ENCODE peak calls at places on chromosome 19, in eight cellular contexts. V is cardiac muscle cell, B is brain microvascular endothelial cell, P is heart right ventricle, D is HepG2, L is fibroblast of the aortic adventitia, N is foreskin keratinocyte, H is IMR-90. J is an unnamed sample.

GRCh38 chr19:7349961-7350711 is 1.4 kb downstream of the ARHGEF18 start:
- DNase-seq in L (no peak), B (no peak), D (no peak), N (no peak), V (no peak), H (no peak), P (no peak), J (no peak)

GRCh38 chr19:40542197-40542859 is 34.3 kb upstream of the SHKBP1 start:
- DNase-seq in B (no peak), V (peak), N (no peak), D (no peak), P (peak), L (peak), H (peak), J (no peak)

GRCh38 chr19:13974073-13974472 is 21.8 kb downstream of the DCAF15 start:
- DNase-seq in L (no peak), H (no peak), B (no peak), V (no peak), P (no peak), N (peak), D (no peak), J (no peak)

GRCh38 chr19:42051166-42052115 is 18.6 kb downstream of the GRIK5 start:
- DNase-seq in B (no peak), P (no peak), N (peak), V (no peak), L (no peak), D (no peak), H (no peak), J (no peak)

GRCh38 chr19:44998025-44998424 is 3.2 kb upstream of the RELB start:
- DNase-seq in D (no peak), L (no peak), H (no peak), N (no peak), B (no peak), V (no peak), P (no peak), J (no peak)

GRCh38 chr19:40614595-40615411 is 13.6 kb downstream of the LTBP4 start:
- DNase-seq in H (peak), V (peak), B (peak), D (no peak), L (peak), N (peak), P (peak), J (no peak)

GRCh38 chr19:50759886-50760285 is 10.4 kb upstream of the GPR32 start:
- DNase-seq in B (peak), D (peak), H (peak), P (no peak), V (peak), L (peak), N (no peak), J (no peak)

GRCh38 chr19:45472557-45473365 is 5.0 kb downstream of the FOSB start:
- DNase-seq in P (no peak), N (no peak), V (peak), L (no peak), H (no peak), B (no peak), D (no peak), J (no peak)

GRCh38 chr19:39310558-39311311 is 9.9 kb downstream of the LRFN1 start:
- DNase-seq in H (no peak), P (no peak), L (no peak), B (no peak), D (no peak), V (peak), N (no peak), J (no peak)

GRCh38 chr19:8212212-8212611 is 3.0 kb downstream of the CERS4 start:
- DNase-seq in L (no peak), V (no peak), P (no peak), N (no peak), D (no peak), H (no peak), B (no peak), J (no peak)

GRCh38 chr19:48896191-48896720 is 2.3 kb downstream of the TULP2 start:
- DNase-seq in H (no peak), N (no peak), L (no peak), V (peak), D (no peak), P (peak), B (no peak), J (peak)

GRCh38 chr19:35975608-35976214 is 19.3 kb upstream of the SDHAF1 start:
- DNase-seq in V (peak), P (no peak), N (no peak), D (no peak), H (peak), L (peak), B (no peak), J (no peak)

GRCh38 chr19:52748336-52748950 is 13.6 kb upstream of the ZNF611 start:
- DNase-seq in D (peak), N (no peak), L (peak), H (peak), V (peak), B (no peak), P (peak), J (no peak)

GRCh38 chr19:47507031-47507430 is 7.8 kb downstream of the NAPA start:
- DNase-seq in B (no peak), D (no peak), L (no peak), N (no peak), H (no peak), V (no peak), P (peak), J (no peak)

GRCh38 chr19:40690050-40690698 is at the start of gene NUMBL:
- DNase-seq in H (no peak), P (no peak), D (no peak), V (no peak), B (no peak), N (no peak), L (no peak), J (no peak)

GRCh38 chr19:7494416-7495098 is 5.7 kb upstream of the PEX11G start:
- DNase-seq in B (peak), D (peak), P (peak), L (peak), N (peak), H (no peak), V (peak), J (peak)

GRCh38 chr19:54138777-54139256 is 1.3 kb downstream of the CNOT3 start:
- DNase-seq in V (no peak), N (no peak), D (no peak), P (no peak), B (no peak), L (no peak), H (no peak), J (no peak)

GRCh38 chr19:7497292-7497691 is 8.5 kb upstream of the PEX11G start:
- DNase-seq in P (no peak), V (no peak), D (no peak), N (no peak), B (no peak), H (no peak), L (no peak), J (no peak)

GRCh38 chr19:39047076-39047475 is 14.7 kb upstream of the FBXO27 start:
- DNase-seq in V (no peak), D (no peak), L (no peak), H (no peak), N (no peak), B (no peak), P (no peak), J (no peak)

GRCh38 chr19:33740811-33741396 is 55.8 kb upstream of the KCTD15 start:
- DNase-seq in L (peak), D (peak), N (no peak), H (peak), B (peak), P (peak), V (peak), J (peak)

GRCh38 chr19:29849234-29849633 is 37.4 kb downstream of the CCNE1 start:
- DNase-seq in V (no peak), D (no peak), P (no peak), N (no peak), L (no peak), H (no peak), B (no peak), J (no peak)

GRCh38 chr19:3722443-3723109 is 14.4 kb downstream of the TJP3 start:
- DNase-seq in V (no peak), P (no peak), D (no peak), B (no peak), H (no peak), L (no peak), N (no peak), J (no peak)

GRCh38 chr19:50906217-50906616 is 5.0 kb downstream of the KLK4 start:
- DNase-seq in B (no peak), N (no peak), H (no peak), V (peak), D (peak), P (no peak), L (peak), J (peak)

GRCh38 chr19:48982280-48982679 is 10.8 kb downstream of the GYS1 start:
- DNase-seq in N (no peak), H (no peak), V (no peak), B (no peak), L (no peak), P (no peak), D (no peak), J (no peak)

GRCh38 chr19:30969586-30969985 is 379.6 kb downstream of the TSHZ3 start:
- DNase-seq in N (no peak), P (no peak), D (no peak), H (no peak), V (no peak), B (no peak), L (no peak), J (no peak)

GRCh38 chr19:30968841-30969399 is 380.3 kb downstream of the TSHZ3 start:
- DNase-seq in B (no peak), V (no peak), P (no peak), D (no peak), H (no peak), N (no peak), L (no peak), J (no peak)

DNA sequence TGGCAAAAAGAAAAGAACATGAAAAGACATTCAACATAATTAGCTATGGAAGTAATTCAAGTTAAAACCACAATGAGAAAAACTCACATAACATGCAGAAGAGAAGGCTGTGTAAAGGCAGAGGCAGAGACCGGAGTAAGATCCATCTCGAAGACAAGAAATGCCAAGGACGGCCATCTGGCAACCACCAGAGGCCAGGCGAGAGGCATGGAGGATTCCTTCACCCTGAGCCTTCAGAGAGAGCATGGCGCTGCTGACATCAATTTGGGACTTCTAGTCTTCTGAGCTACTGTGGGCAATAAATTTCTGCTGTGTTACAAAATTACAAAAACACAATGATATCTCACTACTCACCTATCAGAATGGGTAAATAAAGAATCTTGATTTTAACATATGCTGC is 381.0 kb downstream of the TSHZ3 start:
- DNase-seq in H (no peak), N (no peak), D (no peak), P (no peak), L (peak), V (no peak), B (no peak), J (no peak)
- TF ChIP-seq CTCF in H (peak), N (no peak), D (no peak), P (no peak), L (peak), V (no peak), B (no peak), J (no peak)

GRCh38 chr19:43105496-43105895 is 23.0 kb upstream of the PSG2 start:
- DNase-seq in V (no peak), N (no peak), D (no peak), H (peak), L (no peak), P (no peak), B (no peak), J (no peak)

GRCh38 chr19:43101950-43102349 is 19.4 kb upstream of the PSG2 start:
- DNase-seq in L (no peak), H (no peak), P (no peak), V (no peak), N (no peak), B (no peak), D (no peak), J (no peak)
- TF ChIP-seq CTCF in L (no peak), H (peak), P (no peak), V (no peak), N (peak), B (no peak), D (no peak), J (no peak)

DNA sequence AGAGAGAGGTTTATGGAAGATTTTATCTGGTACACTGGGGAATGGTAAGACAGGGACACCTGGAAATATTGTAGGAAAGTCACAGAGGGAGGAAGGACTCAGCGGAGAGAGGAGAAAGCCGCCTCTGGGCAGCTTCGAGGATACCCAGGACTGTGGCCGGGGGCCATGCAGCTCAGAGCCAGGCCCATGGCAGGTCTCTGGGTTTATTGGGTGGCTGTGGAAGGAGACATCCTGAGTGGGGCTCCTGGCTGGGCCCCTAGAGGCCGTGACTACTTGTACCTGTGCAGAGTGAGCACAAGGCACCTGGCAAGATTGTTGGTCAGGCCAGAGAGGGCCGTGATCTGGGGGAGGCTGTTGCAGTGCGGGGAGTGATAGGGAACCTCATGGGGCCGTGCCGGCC is 3.4 kb downstream of the DAZAP1 start:
- DNase-seq in D (no peak), B (no peak), P (no peak), H (no peak), V (no peak), N (no peak), L (no peak), J (no peak)
- TF ChIP-seq CTCF in D (no peak), B (no peak), P (no peak), H (no peak), V (no peak), N (no peak), L (no peak), J (no peak)

GRCh38 chr19:56191115-56191514 is 6.5 kb downstream of the ZSCAN5B start:
- DNase-seq in N (no peak), D (no peak), H (no peak), L (no peak), B (no peak), P (no peak), V (no peak), J (no peak)
- TF ChIP-seq CTCF in N (no peak), D (peak), H (no peak), L (no peak), B (no peak), P (no peak), V (no peak), J (no peak)

GRCh38 chr19:17716309-17716929 is 2.9 kb upstream of the MAP1S start:
- DNase-seq in P (no peak), H (no peak), N (no peak), D (peak), L (no peak), V (no peak), B (no peak), J (no peak)
- TF ChIP-seq CTCF in P (no peak), H (no peak), N (no peak), D (no peak), L (peak), V (no peak), B (peak), J (peak)

DNA sequence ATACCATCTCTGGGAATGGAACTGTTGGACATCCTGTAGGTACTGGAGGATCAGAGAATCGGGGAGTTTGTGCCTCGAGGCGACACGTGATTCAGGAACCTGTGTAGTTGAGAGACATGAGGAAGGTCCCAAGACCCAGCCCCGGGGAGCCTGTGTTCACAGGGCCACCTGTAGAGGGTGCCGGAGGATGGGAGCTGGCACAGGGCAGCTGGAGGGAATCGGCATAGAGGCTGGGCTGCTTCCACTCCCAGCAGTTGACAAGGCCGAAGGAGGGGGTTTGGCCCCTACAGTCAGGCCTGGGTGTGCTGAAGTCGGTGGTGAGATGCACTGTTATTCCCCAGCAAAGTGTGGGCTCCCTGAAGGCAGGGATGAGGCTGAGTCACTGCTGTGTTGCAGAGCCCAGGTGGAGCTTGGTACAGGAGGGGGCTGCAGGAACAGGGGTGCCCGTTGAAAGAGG is 2.5 kb upstream of the ISYNA1 start:
- DNase-seq in D (peak), B (no peak), H (no peak), L (no peak), P (no peak), N (no peak), V (no peak), J (no peak)
- TF ChIP-seq CTCF in D (peak), B (peak), H (peak), L (no peak), P (no peak), N (peak), V (peak), J (peak)

DNA sequence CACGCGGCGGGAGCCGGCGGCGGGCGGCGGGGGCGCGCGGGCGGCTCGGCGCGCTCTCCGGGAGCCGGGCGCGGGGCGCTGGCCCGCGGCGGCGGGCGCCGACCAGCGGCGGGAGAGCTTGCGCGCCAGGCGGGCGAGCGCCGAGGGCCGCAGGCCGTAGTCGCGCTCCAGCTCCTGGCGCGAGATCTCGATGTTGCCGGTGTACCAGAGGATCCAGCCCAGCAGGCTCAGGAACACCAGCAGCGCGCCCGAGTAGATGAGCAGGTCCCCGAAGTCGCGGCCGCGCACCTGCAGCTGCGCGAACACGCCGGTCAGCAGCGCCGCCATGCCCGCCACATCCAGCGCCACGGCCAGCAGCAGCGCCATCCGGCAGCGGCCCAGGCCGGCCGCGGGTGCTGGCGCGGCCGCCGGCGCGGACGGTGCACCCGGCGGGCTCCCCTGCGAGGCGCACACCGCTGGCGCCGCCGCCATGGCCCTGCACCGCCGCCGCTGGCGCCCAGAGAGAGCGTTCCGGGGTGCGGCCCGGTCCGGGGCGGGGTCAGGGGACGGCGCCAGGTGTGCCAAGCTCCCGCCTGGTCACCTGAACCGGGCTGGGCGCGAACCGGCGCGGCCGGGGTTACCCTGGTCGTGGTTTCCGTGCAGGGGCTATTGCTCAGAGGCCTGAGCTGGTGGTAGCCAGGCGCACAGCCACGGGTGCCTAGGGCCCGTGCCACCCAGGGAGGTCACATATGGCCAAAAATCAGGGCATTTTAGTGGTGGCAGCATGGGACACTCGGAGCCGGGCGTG is at the start of gene TMEM238:
- DNase-seq in B (peak), P (peak), D (no peak), L (peak), H (peak), N (no peak), V (peak), J (no peak)
- TF ChIP-seq CTCF in B (peak), P (no peak), D (no peak), L (peak), H (peak), N (peak), V (no peak), J (peak)

DNA sequence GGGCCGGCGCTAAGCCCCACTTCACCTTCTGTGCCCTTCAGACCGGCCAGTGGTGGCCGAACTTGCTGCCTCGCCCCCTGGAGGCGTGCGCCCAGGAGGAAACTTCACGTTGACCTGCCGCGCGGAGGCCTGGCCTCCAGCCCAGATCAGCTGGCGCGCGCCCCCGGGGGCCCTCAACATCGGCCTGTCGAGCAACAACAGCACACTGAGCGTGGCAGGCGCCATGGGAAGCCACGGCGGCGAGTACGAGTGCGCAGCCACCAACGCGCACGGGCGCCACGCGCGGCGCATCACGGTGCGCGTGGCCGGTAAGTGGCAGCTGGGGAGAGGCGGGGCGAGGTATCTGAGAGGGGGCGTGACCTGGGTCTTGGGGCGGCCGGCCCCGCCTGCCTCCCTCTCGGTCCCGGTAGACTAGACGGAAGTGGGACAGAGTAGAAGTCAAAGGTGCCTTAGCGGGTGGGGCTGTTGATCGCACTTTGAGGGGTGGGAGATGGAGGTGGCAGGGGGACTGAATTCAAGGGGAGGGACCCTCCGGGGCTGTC is 5.6 kb downstream of the ICAM5 start:
- DNase-seq in H (no peak), N (no peak), L (no peak), P (no peak), B (no peak), V (peak), D (no peak), J (no peak)
- TF ChIP-seq CTCF in H (no peak), N (no peak), L (peak), P (no peak), B (peak), V (peak), D (peak), J (no peak)

GRCh38 chr19:495440-496332 is 600 bp upstream of the MADCAM1 start:
- DNase-seq in V (peak), D (no peak), H (peak), L (peak), N (no peak), B (peak), P (no peak), J (peak)
- TF ChIP-seq CTCF in V (peak), D (peak), H (peak), L (peak), N (peak), B (peak), P (peak), J (peak)

DNA sequence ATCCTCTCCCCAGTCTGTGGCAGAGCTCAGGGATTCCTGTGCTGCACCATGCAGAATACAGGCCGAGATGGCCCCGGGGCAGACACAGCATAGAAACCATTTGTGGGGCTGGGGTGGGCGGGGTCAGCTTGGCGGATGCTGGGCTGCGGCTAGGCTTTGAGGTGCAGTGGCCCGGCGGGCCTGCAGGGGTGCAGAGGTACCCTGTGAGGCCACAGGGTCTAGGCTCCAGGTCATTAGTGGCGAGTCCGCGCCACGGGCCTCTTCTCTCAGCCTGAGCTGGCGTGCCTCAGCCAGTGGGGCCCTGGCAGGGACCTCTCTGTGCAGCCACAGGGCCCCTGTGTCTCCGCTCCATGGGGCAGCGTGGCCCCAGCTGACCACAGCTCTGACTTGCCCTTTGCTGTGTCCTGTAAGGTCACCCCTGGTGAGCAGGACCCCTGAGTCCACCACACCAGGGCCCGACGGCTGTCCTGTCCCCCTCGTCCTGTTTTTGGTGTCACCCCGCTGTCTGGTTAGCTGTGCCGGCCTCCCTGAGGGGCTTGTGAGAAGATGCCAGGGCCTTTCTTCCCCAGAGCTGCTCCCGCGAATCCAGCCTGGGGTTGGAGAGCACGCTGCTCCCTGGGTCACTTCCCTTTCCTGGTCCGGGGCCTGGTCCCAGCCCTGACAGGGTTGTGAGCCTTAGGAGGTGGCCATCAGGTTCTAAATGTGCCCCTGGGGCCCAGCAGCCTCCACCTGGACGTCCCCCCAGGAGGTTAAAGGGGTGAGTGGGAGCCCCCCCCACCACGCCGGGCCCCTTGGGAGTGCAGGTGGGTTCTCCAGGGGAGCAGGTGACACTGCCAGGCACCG is 12.1 kb downstream of the KDM4B start:
- DNase-seq in N (no peak), D (no peak), L (no peak), V (no peak), H (no peak), B (no peak), P (no peak), J (no peak)
- TF ChIP-seq CTCF in N (no peak), D (no peak), L (no peak), V (no peak), H (no peak), B (no peak), P (no peak), J (no peak)

J was measured in neural crest cell.